ENCODE peak calls at places on chromosomes 6 and 20, in four cellular contexts. C is H9, D is IMR-90, I is H1. K is an unnamed sample.

GRCh38 chr20:64261138-64261537 is 5.6 kb downstream of the PCMTD2 start:
- DNase-seq in C (no peak), D (peak), I (no peak), K (peak)

GRCh38 chr6:117444600-117444999 is 18.9 kb upstream of the ROS1 start:
- DNase-seq in C (no peak), D (peak), I (no peak), K (no peak)

GRCh38 chr20:48743807-48744206 is 84.0 kb downstream of the PREX1 start:
- DNase-seq in C (no peak), D (no peak), I (no peak), K (no peak)

GRCh38 chr6:33857301-33858052 is 53.7 kb upstream of the MLN start:
- DNase-seq in C (no peak), D (no peak), I (no peak), K (no peak)

GRCh38 chr20:16205505-16205904 is 367.7 kb downstream of the KIF16B start:
- DNase-seq in C (no peak), D (no peak), I (no peak), K (no peak)

GRCh38 chr20:6074145-6074561 is 20.3 kb upstream of the LRRN4 start:
- DNase-seq in C (peak), D (no peak), I (no peak), K (peak)

GRCh38 chr20:49510562-49511117 is 28.2 kb upstream of the KCNB1 start:
- DNase-seq in C (no peak), D (peak), I (no peak), K (no peak)

GRCh38 chr6:45196121-45196520 is 132.0 kb upstream of the RUNX2 start:
- DNase-seq in C (no peak), D (no peak), I (no peak), K (no peak)

GRCh38 chr6:107648983-107649382 is 159.1 kb downstream of the SOBP start:
- DNase-seq in C (no peak), D (no peak), I (no peak), K (no peak)

GRCh38 chr6:50989123-50989522 is 170.5 kb downstream of the TFAP2B start:
- DNase-seq in C (no peak), D (no peak), I (no peak), K (no peak)
- H3K56ac ChIP-seq in C (no peak), D (no peak), I (no peak), K (no peak)

GRCh38 chr6:137911675-137912158 is 44.7 kb downstream of the TNFAIP3 start:
- DNase-seq in C (no peak), D (no peak), I (no peak), K (no peak)
- H3K56ac ChIP-seq in C (no peak), D (no peak), I (no peak), K (no peak)

GRCh38 chr20:58599966-58600365 is 51.1 kb upstream of the STX16 start:
- DNase-seq in C (no peak), D (no peak), I (no peak), K (no peak)
- H3K56ac ChIP-seq in C (no peak), D (no peak), I (no peak), K (no peak)

GRCh38 chr6:25419879-25420278 is 140.7 kb downstream of the CARMIL1 start:
- DNase-seq in C (no peak), D (no peak), I (no peak), K (peak)

GRCh38 chr6:25424303-25424702 is 145.1 kb downstream of the CARMIL1 start:
- DNase-seq in C (no peak), D (no peak), I (no peak), K (no peak)

GRCh38 chr6:25427549-25427948 is 148.4 kb downstream of the CARMIL1 start:
- DNase-seq in C (no peak), D (no peak), I (no peak), K (no peak)

GRCh38 chr6:25418463-25419052 is 139.4 kb downstream of the CARMIL1 start:
- DNase-seq in C (no peak), D (no peak), I (no peak), K (no peak)

GRCh38 chr6:25423358-25423757 is 144.2 kb downstream of the CARMIL1 start:
- DNase-seq in C (no peak), D (no peak), I (no peak), K (peak)
- H3K56ac ChIP-seq in C (no peak), D (no peak), I (no peak), K (no peak)

GRCh38 chr6:101203664-101204063 is 189.8 kb upstream of the GRIK2 start:
- DNase-seq in C (no peak), D (no peak), I (no peak), K (no peak)

GRCh38 chr6:101199441-101199840 is 194.1 kb upstream of the GRIK2 start:
- DNase-seq in C (no peak), D (no peak), I (no peak), K (no peak)

GRCh38 chr6:101208152-101208551 is 185.4 kb upstream of the GRIK2 start:
- DNase-seq in C (no peak), D (no peak), I (no peak), K (peak)

GRCh38 chr6:101202975-101203374 is 190.5 kb upstream of the GRIK2 start:
- DNase-seq in C (no peak), D (no peak), I (no peak), K (no peak)
- H3K56ac ChIP-seq in C (no peak), D (no peak), I (no peak), K (no peak)

GRCh38 chr6:89117285-89118108 is at the start of gene SRSF12:
- DNase-seq in C (peak), D (peak), I (no peak), K (peak)

GRCh38 chr6:89120371-89120770 is 2.5 kb upstream of the SRSF12 start:
- DNase-seq in C (no peak), D (peak), I (no peak), K (no peak)

GRCh38 chr6:89118931-89119330 is 1.1 kb upstream of the SRSF12 start:
- DNase-seq in C (no peak), D (no peak), I (no peak), K (no peak)

GRCh38 chr6:89111933-89112332 is 5.9 kb downstream of the SRSF12 start:
- DNase-seq in C (no peak), D (no peak), I (no peak), K (no peak)

DNA sequence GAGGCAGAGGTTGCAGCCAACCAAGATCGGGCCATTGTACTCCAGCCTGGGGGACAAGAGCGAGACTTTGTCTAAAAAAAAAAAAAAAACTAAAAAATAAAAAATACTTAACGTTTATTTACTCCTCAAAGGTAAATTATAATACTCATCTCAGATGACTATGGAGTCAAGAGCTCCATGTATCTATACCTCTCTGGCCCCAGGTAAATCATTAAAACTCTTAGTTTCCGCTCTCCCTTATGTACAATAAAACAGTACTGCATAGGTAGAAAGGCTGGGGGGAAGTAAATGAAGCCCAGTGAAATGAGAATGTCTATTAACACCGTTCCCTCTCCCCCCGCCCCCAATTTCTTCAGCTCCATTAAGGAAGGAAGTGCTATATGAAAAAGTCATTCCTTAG is 1.2 kb downstream of the SRSF12 start:
- DNase-seq in C (no peak), D (no peak), I (no peak), K (no peak)
- H3K56ac ChIP-seq in C (no peak), D (no peak), I (no peak), K (peak)

K was measured in mesendoderm.